ENCODE peak calls at places on chromosome 4, in seven cellular contexts. H is endodermal cell; J is neural crest cell; C is nephron progenitor cell; P is GM13976; I is lung; L is CD8-positive, alpha-beta T cell. E is an unnamed sample.

GRCh38 chr4:6478546-6479220 is 6.3 kb upstream of the PPP2R2C start:
- DNase-seq in H (peak; percentile 50), P (no peak), J (no peak), I (no peak), L (no peak), C (no peak), E (no peak)

GRCh38 chr4:7759221-7759620 is 180.4 kb downstream of the AFAP1 start:
- DNase-seq in J (no peak), I (no peak), C (no peak), P (no peak), H (no peak), L (peak; percentile 56), E (no peak)

GRCh38 chr4:176967586-176967985 is 174.9 kb upstream of the VEGFC start:
- DNase-seq in H (peak; percentile 64), L (no peak), J (no peak), I (no peak), C (no peak), P (no peak), E (no peak)

GRCh38 chr4:41339812-41340809 is 83.4 kb downstream of the UCHL1 start:
- DNase-seq in C (peak; percentile 23), I (no peak), H (peak; percentile 78), L (no peak), P (no peak), J (peak; percentile 41), E (no peak)

GRCh38 chr4:111632752-111633151 is 512.5 kb upstream of the FAM241A start:
- DNase-seq in C (no peak), I (no peak), L (no peak), P (no peak), H (no peak), J (no peak), E (no peak)

GRCh38 chr4:151227731-151228130 is 49.2 kb upstream of the PRSS48 start:
- DNase-seq in I (peak; percentile 35), H (no peak), P (no peak), L (no peak), C (no peak), J (no peak), E (no peak)

GRCh38 chr4:169745291-169745690 is 12.5 kb downstream of the HPF1 start:
- DNase-seq in P (no peak), C (no peak), L (no peak), H (no peak), I (no peak), J (no peak), E (no peak)

GRCh38 chr4:80045831-80046230 is 27.2 kb downstream of the ANTXR2 start:
- DNase-seq in J (no peak), P (no peak), C (no peak), H (no peak), L (no peak), I (no peak), E (no peak)

GRCh38 chr4:66633472-66633871 is 911.8 kb downstream of the CENPC start:
- DNase-seq in P (no peak), H (no peak), L (no peak), J (no peak), I (no peak), C (no peak), E (no peak)

GRCh38 chr4:169117591-169118081 is 107.6 kb upstream of the CBR4 start:
- DNase-seq in J (no peak), P (no peak), L (no peak), H (no peak), I (no peak), C (no peak), E (no peak)

DNA sequence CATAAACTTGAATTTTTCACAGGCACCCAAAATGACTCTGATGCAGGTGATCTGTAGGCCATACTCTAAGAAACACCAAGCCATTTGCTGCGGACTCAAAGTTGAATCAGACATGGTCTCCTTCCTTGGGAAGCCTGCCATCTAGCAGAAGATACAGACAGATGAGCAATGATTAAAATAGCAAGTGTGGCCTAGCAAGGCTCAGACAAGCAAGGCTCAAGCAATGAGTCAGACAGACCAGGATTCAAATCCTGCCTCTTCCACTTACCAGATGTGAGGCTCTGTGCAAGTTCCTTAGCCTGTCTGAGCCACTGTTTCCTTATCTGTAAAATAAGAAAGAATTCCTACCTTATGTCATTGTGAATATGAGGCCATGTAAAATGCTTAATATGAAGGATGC is 2.3 kb downstream of the CCDC149 start:
- DNase-seq in L (no peak), I (no peak), J (no peak), H (no peak), C (no peak), P (no peak), E (no peak)
- TF ChIP-seq CTCF in L (no peak), I (no peak), J (no peak), H (no peak), C (no peak), P (no peak), E (no peak)

GRCh38 chr4:138981930-138982390 is 33.6 kb upstream of the NOCT start:
- DNase-seq in C (no peak), L (no peak), J (no peak), P (no peak), I (peak; percentile 59), H (no peak), E (no peak)
- TF ChIP-seq CTCF in C (no peak), L (no peak), J (peak; percentile 30), P (no peak), I (no peak), H (peak; percentile 70), E (no peak)

GRCh38 chr4:25235401-25235800 is 1.6 kb downstream of the PI4K2B start:
- DNase-seq in L (no peak), H (no peak), J (no peak), C (no peak), P (no peak), I (no peak), E (no peak)

GRCh38 chr4:25233194-25233593 is 639 bp upstream of the PI4K2B start:
- DNase-seq in H (no peak), P (no peak), I (no peak), C (no peak), L (no peak), J (no peak), E (no peak)

GRCh38 chr4:25234390-25235367 is 846 bp downstream of the PI4K2B start:
- DNase-seq in P (peak; percentile 75), H (peak; percentile 81), J (peak; percentile 41), L (peak; percentile 31), I (peak; percentile 54), C (peak; percentile 66), E (peak; percentile 25)

GRCh38 chr4:25236971-25237370 is 3.1 kb downstream of the PI4K2B start:
- DNase-seq in J (no peak), L (no peak), I (no peak), P (no peak), C (no peak), H (no peak), E (no peak)

DNA sequence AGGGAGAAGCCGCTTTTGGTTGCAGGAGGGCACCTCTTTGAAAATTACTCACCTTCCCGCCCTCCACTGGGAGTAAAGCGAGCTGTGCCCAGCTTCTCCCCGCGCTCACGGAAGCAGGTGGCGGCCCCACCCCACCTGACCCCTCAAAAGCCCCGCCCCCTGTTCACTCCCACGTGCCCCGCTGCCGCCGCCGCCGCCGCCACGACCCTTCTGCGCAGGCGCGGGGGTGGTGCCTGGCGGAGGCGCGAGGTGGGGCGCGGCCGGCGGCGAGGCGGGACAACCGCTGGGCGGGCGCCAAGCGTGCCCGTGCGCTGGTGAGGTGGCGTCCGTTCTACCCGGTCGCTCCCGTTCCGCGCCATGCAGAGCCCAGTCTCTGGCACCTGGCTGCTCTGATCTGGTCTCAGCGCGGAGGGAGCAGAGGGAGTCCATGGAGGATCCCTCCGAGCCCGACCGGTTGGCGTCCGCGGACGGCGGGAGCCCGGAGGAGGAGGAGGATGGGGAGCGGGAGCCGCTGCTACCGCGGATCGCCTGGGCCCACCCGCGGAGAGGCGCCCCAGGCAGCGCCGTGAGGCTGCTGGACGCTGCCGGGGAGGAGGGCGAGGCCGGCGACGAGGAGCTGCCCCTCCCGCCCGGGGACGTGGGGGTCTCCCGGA is at the start of gene PI4K2B:
- DNase-seq in P (peak; percentile 93), J (peak; percentile 76), L (peak; percentile 94), I (peak; percentile 89), H (peak; percentile 96), C (peak; percentile 85), E (peak; percentile 75)
- TF ChIP-seq CTCF in P (no peak), J (peak; percentile 19), L (no peak), I (no peak), H (no peak), C (no peak), E (no peak)

GRCh38 chr4:182642831-182643230 is 274.4 kb downstream of the DCTD start:
- DNase-seq in I (no peak), C (no peak), J (no peak), L (no peak), P (no peak), H (no peak), E (no peak)
- TF ChIP-seq CTCF in I (no peak), C (peak; percentile 17), J (peak; percentile 46), L (no peak), P (no peak), H (peak; percentile 57), E (no peak)

GRCh38 chr4:118682928-118683327 is 2.3 kb upstream of the METTL14 start:
- DNase-seq in P (no peak), J (no peak), C (no peak), L (no peak), I (no peak), H (peak; percentile 50), E (no peak)
- TF ChIP-seq CTCF in P (peak; percentile 3), J (peak; percentile 62), C (peak; percentile 21), L (peak; percentile 18), I (no peak), H (peak; percentile 76), E (no peak)